ENCODE peak calls at places on chromosome 10, in six cellular contexts. One of them, this sample, is unnamed.

GRCh38 chr10:125060486-125060850 is 99.9 kb downstream of the CTBP2 start:
- DNase-seq in heart left ventricle: no peak
- DNase-seq in stimulated activated CD4-positive, alpha-beta T cell treated with anti-CD3 and anti-CD28 coated beads, TNF-alpha, amount 100 ng/mL, for 24 hours: no peak
- DNase-seq in stimulated activated CD8-positive, alpha-beta memory T cell treated with anti-CD3 and anti-CD28 coated beads, Interleukin-15, amount 100 ng/mL, for 48 hours: no peak
- DNase-seq in activated naive CD4-positive, alpha-beta T cell: no peak
- DNase-seq in activated CD8-positive, alpha-beta memory T cell treated with anti-CD3 and anti-CD28 coated beads, Interleukin-2, amount 50 U/mL, for 48 hours: no peak
- DNase-seq in this sample: no peak

GRCh38 chr10:3980660-3981059 is 195.7 kb upstream of the KLF6 start:
- DNase-seq in stimulated activated CD4-positive, alpha-beta T cell treated with anti-CD3 and anti-CD28 coated beads, TNF-alpha, amount 100 ng/mL, for 24 hours: no peak
- DNase-seq in activated naive CD4-positive, alpha-beta T cell: no peak
- DNase-seq in activated CD8-positive, alpha-beta memory T cell treated with anti-CD3 and anti-CD28 coated beads, Interleukin-2, amount 50 U/mL, for 48 hours: no peak
- DNase-seq in heart left ventricle: no peak
- DNase-seq in stimulated activated CD8-positive, alpha-beta memory T cell treated with anti-CD3 and anti-CD28 coated beads, Interleukin-15, amount 100 ng/mL, for 48 hours: no peak
- DNase-seq in this sample: peak; percentile 37

GRCh38 chr10:78700413-78700812 is 368.4 kb upstream of the ZMIZ1 start:
- DNase-seq in activated naive CD4-positive, alpha-beta T cell: no peak
- DNase-seq in activated CD8-positive, alpha-beta memory T cell treated with anti-CD3 and anti-CD28 coated beads, Interleukin-2, amount 50 U/mL, for 48 hours: no peak
- DNase-seq in heart left ventricle: peak; percentile 46
- DNase-seq in stimulated activated CD4-positive, alpha-beta T cell treated with anti-CD3 and anti-CD28 coated beads, TNF-alpha, amount 100 ng/mL, for 24 hours: no peak
- DNase-seq in stimulated activated CD8-positive, alpha-beta memory T cell treated with anti-CD3 and anti-CD28 coated beads, Interleukin-15, amount 100 ng/mL, for 48 hours: no peak
- DNase-seq in this sample: peak; percentile 24

GRCh38 chr10:43458227-43458626 is 21.3 kb downstream of the ZNF487 start:
- DNase-seq in stimulated activated CD4-positive, alpha-beta T cell treated with anti-CD3 and anti-CD28 coated beads, TNF-alpha, amount 100 ng/mL, for 24 hours: no peak
- DNase-seq in activated CD8-positive, alpha-beta memory T cell treated with anti-CD3 and anti-CD28 coated beads, Interleukin-2, amount 50 U/mL, for 48 hours: no peak
- DNase-seq in heart left ventricle: no peak
- DNase-seq in activated naive CD4-positive, alpha-beta T cell: no peak
- DNase-seq in stimulated activated CD8-positive, alpha-beta memory T cell treated with anti-CD3 and anti-CD28 coated beads, Interleukin-15, amount 100 ng/mL, for 48 hours: no peak
- DNase-seq in this sample: no peak

GRCh38 chr10:42887734-42888503 is 105.3 kb downstream of the BMS1 start:
- DNase-seq in stimulated activated CD8-positive, alpha-beta memory T cell treated with anti-CD3 and anti-CD28 coated beads, Interleukin-15, amount 100 ng/mL, for 48 hours: no peak
- DNase-seq in activated naive CD4-positive, alpha-beta T cell: no peak
- DNase-seq in stimulated activated CD4-positive, alpha-beta T cell treated with anti-CD3 and anti-CD28 coated beads, TNF-alpha, amount 100 ng/mL, for 24 hours: no peak
- DNase-seq in heart left ventricle: no peak
- DNase-seq in activated CD8-positive, alpha-beta memory T cell treated with anti-CD3 and anti-CD28 coated beads, Interleukin-2, amount 50 U/mL, for 48 hours: no peak
- DNase-seq in this sample: no peak

GRCh38 chr10:120746016-120746755 is 105.0 kb upstream of the WDR11 start:
- DNase-seq in stimulated activated CD8-positive, alpha-beta memory T cell treated with anti-CD3 and anti-CD28 coated beads, Interleukin-15, amount 100 ng/mL, for 48 hours: no peak
- DNase-seq in stimulated activated CD4-positive, alpha-beta T cell treated with anti-CD3 and anti-CD28 coated beads, TNF-alpha, amount 100 ng/mL, for 24 hours: no peak
- DNase-seq in activated CD8-positive, alpha-beta memory T cell treated with anti-CD3 and anti-CD28 coated beads, Interleukin-2, amount 50 U/mL, for 48 hours: no peak
- DNase-seq in activated naive CD4-positive, alpha-beta T cell: no peak
- DNase-seq in heart left ventricle: no peak
- DNase-seq in this sample: no peak

GRCh38 chr10:3207351-3207750 is 34.8 kb upstream of the PITRM1 start:
- DNase-seq in heart left ventricle: no peak
- DNase-seq in activated naive CD4-positive, alpha-beta T cell: no peak
- DNase-seq in stimulated activated CD8-positive, alpha-beta memory T cell treated with anti-CD3 and anti-CD28 coated beads, Interleukin-15, amount 100 ng/mL, for 48 hours: no peak
- DNase-seq in activated CD8-positive, alpha-beta memory T cell treated with anti-CD3 and anti-CD28 coated beads, Interleukin-2, amount 50 U/mL, for 48 hours: no peak
- DNase-seq in stimulated activated CD4-positive, alpha-beta T cell treated with anti-CD3 and anti-CD28 coated beads, TNF-alpha, amount 100 ng/mL, for 24 hours: no peak
- DNase-seq in this sample: no peak

GRCh38 chr10:107540981-107541380 is 376.5 kb upstream of the SORCS1 start:
- DNase-seq in activated naive CD4-positive, alpha-beta T cell: no peak
- DNase-seq in stimulated activated CD8-positive, alpha-beta memory T cell treated with anti-CD3 and anti-CD28 coated beads, Interleukin-15, amount 100 ng/mL, for 48 hours: no peak
- DNase-seq in activated CD8-positive, alpha-beta memory T cell treated with anti-CD3 and anti-CD28 coated beads, Interleukin-2, amount 50 U/mL, for 48 hours: no peak
- DNase-seq in stimulated activated CD4-positive, alpha-beta T cell treated with anti-CD3 and anti-CD28 coated beads, TNF-alpha, amount 100 ng/mL, for 24 hours: no peak
- DNase-seq in heart left ventricle: no peak
- DNase-seq in this sample: no peak

GRCh38 chr10:53748319-53748718 is 975.7 kb upstream of the MBL2 start:
- DNase-seq in heart left ventricle: no peak
- DNase-seq in stimulated activated CD4-positive, alpha-beta T cell treated with anti-CD3 and anti-CD28 coated beads, TNF-alpha, amount 100 ng/mL, for 24 hours: no peak
- DNase-seq in stimulated activated CD8-positive, alpha-beta memory T cell treated with anti-CD3 and anti-CD28 coated beads, Interleukin-15, amount 100 ng/mL, for 48 hours: no peak
- DNase-seq in activated naive CD4-positive, alpha-beta T cell: no peak
- DNase-seq in activated CD8-positive, alpha-beta memory T cell treated with anti-CD3 and anti-CD28 coated beads, Interleukin-2, amount 50 U/mL, for 48 hours: no peak
- DNase-seq in this sample: no peak

GRCh38 chr10:118968482-118968881 is 61.0 kb upstream of the NANOS1 start:
- DNase-seq in stimulated activated CD8-positive, alpha-beta memory T cell treated with anti-CD3 and anti-CD28 coated beads, Interleukin-15, amount 100 ng/mL, for 48 hours: no peak
- DNase-seq in activated naive CD4-positive, alpha-beta T cell: no peak
- DNase-seq in activated CD8-positive, alpha-beta memory T cell treated with anti-CD3 and anti-CD28 coated beads, Interleukin-2, amount 50 U/mL, for 48 hours: no peak
- DNase-seq in stimulated activated CD4-positive, alpha-beta T cell treated with anti-CD3 and anti-CD28 coated beads, TNF-alpha, amount 100 ng/mL, for 24 hours: no peak
- DNase-seq in heart left ventricle: no peak
- DNase-seq in this sample: no peak

GRCh38 chr10:43297534-43297933 is 30.7 kb upstream of the RASGEF1A start:
- DNase-seq in stimulated activated CD4-positive, alpha-beta T cell treated with anti-CD3 and anti-CD28 coated beads, TNF-alpha, amount 100 ng/mL, for 24 hours: no peak
- DNase-seq in activated naive CD4-positive, alpha-beta T cell: no peak
- DNase-seq in stimulated activated CD8-positive, alpha-beta memory T cell treated with anti-CD3 and anti-CD28 coated beads, Interleukin-15, amount 100 ng/mL, for 48 hours: no peak
- DNase-seq in heart left ventricle: no peak
- DNase-seq in activated CD8-positive, alpha-beta memory T cell treated with anti-CD3 and anti-CD28 coated beads, Interleukin-2, amount 50 U/mL, for 48 hours: no peak
- DNase-seq in this sample: no peak

GRCh38 chr10:18340496-18341051 is 200.3 kb downstream of the CACNB2 start:
- DNase-seq in activated CD8-positive, alpha-beta memory T cell treated with anti-CD3 and anti-CD28 coated beads, Interleukin-2, amount 50 U/mL, for 48 hours: no peak
- DNase-seq in activated naive CD4-positive, alpha-beta T cell: no peak
- DNase-seq in heart left ventricle: peak; percentile 53
- DNase-seq in stimulated activated CD8-positive, alpha-beta memory T cell treated with anti-CD3 and anti-CD28 coated beads, Interleukin-15, amount 100 ng/mL, for 48 hours: no peak
- DNase-seq in stimulated activated CD4-positive, alpha-beta T cell treated with anti-CD3 and anti-CD28 coated beads, TNF-alpha, amount 100 ng/mL, for 24 hours: no peak
- DNase-seq in this sample: peak; percentile 64

GRCh38 chr10:114276671-114277070 is 37.6 kb downstream of the VWA2 start:
- DNase-seq in stimulated activated CD4-positive, alpha-beta T cell treated with anti-CD3 and anti-CD28 coated beads, TNF-alpha, amount 100 ng/mL, for 24 hours: no peak
- DNase-seq in activated naive CD4-positive, alpha-beta T cell: no peak
- DNase-seq in heart left ventricle: no peak
- DNase-seq in stimulated activated CD8-positive, alpha-beta memory T cell treated with anti-CD3 and anti-CD28 coated beads, Interleukin-15, amount 100 ng/mL, for 48 hours: no peak
- DNase-seq in activated CD8-positive, alpha-beta memory T cell treated with anti-CD3 and anti-CD28 coated beads, Interleukin-2, amount 50 U/mL, for 48 hours: no peak
- DNase-seq in this sample: no peak

GRCh38 chr10:60934215-60935175 is 9.5 kb downstream of the RHOBTB1 start:
- DNase-seq in stimulated activated CD4-positive, alpha-beta T cell treated with anti-CD3 and anti-CD28 coated beads, TNF-alpha, amount 100 ng/mL, for 24 hours: no peak
- DNase-seq in stimulated activated CD8-positive, alpha-beta memory T cell treated with anti-CD3 and anti-CD28 coated beads, Interleukin-15, amount 100 ng/mL, for 48 hours: no peak
- DNase-seq in activated CD8-positive, alpha-beta memory T cell treated with anti-CD3 and anti-CD28 coated beads, Interleukin-2, amount 50 U/mL, for 48 hours: no peak
- DNase-seq in activated naive CD4-positive, alpha-beta T cell: no peak
- DNase-seq in heart left ventricle: peak; percentile 32
- DNase-seq in this sample: no peak

GRCh38 chr10:110946496-110946895 is 27.1 kb downstream of the SHOC2 start:
- DNase-seq in heart left ventricle: no peak
- DNase-seq in activated CD8-positive, alpha-beta memory T cell treated with anti-CD3 and anti-CD28 coated beads, Interleukin-2, amount 50 U/mL, for 48 hours: no peak
- DNase-seq in stimulated activated CD8-positive, alpha-beta memory T cell treated with anti-CD3 and anti-CD28 coated beads, Interleukin-15, amount 100 ng/mL, for 48 hours: no peak
- DNase-seq in stimulated activated CD4-positive, alpha-beta T cell treated with anti-CD3 and anti-CD28 coated beads, TNF-alpha, amount 100 ng/mL, for 24 hours: no peak
- DNase-seq in activated naive CD4-positive, alpha-beta T cell: no peak
- DNase-seq in this sample: no peak

GRCh38 chr10:98921381-98921780 is 314.3 kb downstream of the HPSE2 start:
- DNase-seq in heart left ventricle: no peak
- DNase-seq in activated CD8-positive, alpha-beta memory T cell treated with anti-CD3 and anti-CD28 coated beads, Interleukin-2, amount 50 U/mL, for 48 hours: no peak
- DNase-seq in stimulated activated CD8-positive, alpha-beta memory T cell treated with anti-CD3 and anti-CD28 coated beads, Interleukin-15, amount 100 ng/mL, for 48 hours: no peak
- DNase-seq in activated naive CD4-positive, alpha-beta T cell: no peak
- DNase-seq in stimulated activated CD4-positive, alpha-beta T cell treated with anti-CD3 and anti-CD28 coated beads, TNF-alpha, amount 100 ng/mL, for 24 hours: no peak
- DNase-seq in this sample: no peak

GRCh38 chr10:11167233-11167979 is 149.7 kb downstream of the CELF2 start:
- DNase-seq in activated CD8-positive, alpha-beta memory T cell treated with anti-CD3 and anti-CD28 coated beads, Interleukin-2, amount 50 U/mL, for 48 hours: no peak
- DNase-seq in heart left ventricle: no peak
- DNase-seq in stimulated activated CD4-positive, alpha-beta T cell treated with anti-CD3 and anti-CD28 coated beads, TNF-alpha, amount 100 ng/mL, for 24 hours: no peak
- DNase-seq in stimulated activated CD8-positive, alpha-beta memory T cell treated with anti-CD3 and anti-CD28 coated beads, Interleukin-15, amount 100 ng/mL, for 48 hours: no peak
- DNase-seq in activated naive CD4-positive, alpha-beta T cell: no peak
- DNase-seq in this sample: no peak

GRCh38 chr10:7756360-7756992 is 31.3 kb downstream of the KIN start:
- DNase-seq in activated naive CD4-positive, alpha-beta T cell: no peak
- DNase-seq in activated CD8-positive, alpha-beta memory T cell treated with anti-CD3 and anti-CD28 coated beads, Interleukin-2, amount 50 U/mL, for 48 hours: no peak
- DNase-seq in stimulated activated CD4-positive, alpha-beta T cell treated with anti-CD3 and anti-CD28 coated beads, TNF-alpha, amount 100 ng/mL, for 24 hours: no peak
- DNase-seq in stimulated activated CD8-positive, alpha-beta memory T cell treated with anti-CD3 and anti-CD28 coated beads, Interleukin-15, amount 100 ng/mL, for 48 hours: no peak
- DNase-seq in heart left ventricle: no peak
- DNase-seq in this sample: peak; percentile 26

GRCh38 chr10:17847586-17848296 is 38.6 kb downstream of the MRC1 start:
- DNase-seq in heart left ventricle: no peak
- DNase-seq in stimulated activated CD8-positive, alpha-beta memory T cell treated with anti-CD3 and anti-CD28 coated beads, Interleukin-15, amount 100 ng/mL, for 48 hours: no peak
- DNase-seq in activated naive CD4-positive, alpha-beta T cell: no peak
- DNase-seq in activated CD8-positive, alpha-beta memory T cell treated with anti-CD3 and anti-CD28 coated beads, Interleukin-2, amount 50 U/mL, for 48 hours: no peak
- DNase-seq in stimulated activated CD4-positive, alpha-beta T cell treated with anti-CD3 and anti-CD28 coated beads, TNF-alpha, amount 100 ng/mL, for 24 hours: no peak
- DNase-seq in this sample: peak; percentile 6